ENCODE peak calls at places on chromosomes 16 and 17, in eight cellular contexts. S is BJ, B is A549, R is uterus, P is foreskin fibroblast, I is thoracic aorta, D is bronchial epithelial cell, Q is neural progenitor cell. E is an unnamed sample.

GRCh38 chr17:81688616-81689015 is 4.8 kb downstream of the HGS start:
- DNase-seq in S (no peak), B (no peak), R (no peak), P (no peak), I (no peak), D (no peak), Q (no peak), E (no peak)

GRCh38 chr17:76147211-76148014 is 6.4 kb upstream of the FOXJ1 start:
- DNase-seq in S (no peak), B (no peak), R (no peak), P (peak), I (no peak), D (peak), Q (no peak), E (no peak)

GRCh38 chr17:77657821-77658220 is 300.7 kb upstream of the TNRC6C start:
- DNase-seq in S (no peak), B (no peak), R (no peak), P (no peak), I (no peak), D (no peak), Q (no peak), E (no peak)

GRCh38 chr16:89598199-89598598 is 15.2 kb upstream of the DPEP1 start:
- DNase-seq in S (no peak), B (peak), R (no peak), P (peak), I (no peak), D (no peak), Q (no peak), E (no peak)

GRCh38 chr16:2237552-2238395 is 1.5 kb downstream of the DNASE1L2 start:
- DNase-seq in S (no peak), B (no peak), R (no peak), P (peak), I (no peak), D (no peak), Q (peak), E (no peak)

GRCh38 chr16:2194166-2194834 is 2.1 kb downstream of the CASKIN1 start:
- DNase-seq in S (no peak), B (peak), R (peak), P (peak), I (no peak), D (no peak), Q (peak), E (no peak)

GRCh38 chr16:57486858-57487834 is 853 bp upstream of the DOK4 start:
- DNase-seq in S (no peak), B (no peak), R (no peak), P (no peak), I (no peak), D (no peak), Q (no peak), E (no peak)

GRCh38 chr17:76437467-76438402 is 15.2 kb downstream of the UBE2O start:
- DNase-seq in S (no peak), B (no peak), R (no peak), P (peak), I (no peak), D (no peak), Q (no peak), E (no peak)

GRCh38 chr17:59155439-59156177 is at the start of gene PRR11:
- DNase-seq in S (peak), B (no peak), R (no peak), P (peak), I (peak), D (peak), Q (peak), E (peak)

GRCh38 chr17:73043686-73044581 is 48.6 kb downstream of the SLC39A11 start:
- DNase-seq in S (no peak), B (no peak), R (no peak), P (peak), I (no peak), D (peak), Q (no peak), E (no peak)

GRCh38 chr17:38329808-38330730 is 13.7 kb downstream of the GPR179 start:
- DNase-seq in S (no peak), B (no peak), R (no peak), P (no peak), I (no peak), D (no peak), Q (no peak), E (no peak)

GRCh38 chr16:73390936-73391335 is 343.0 kb upstream of the ZFHX3 start:
- DNase-seq in S (peak), B (no peak), R (no peak), P (no peak), I (no peak), D (no peak), Q (no peak), E (peak)

GRCh38 chr17:21524211-21524591 is 148.0 kb downstream of the KCNJ12 start:
- DNase-seq in S (no peak), B (no peak), R (no peak), P (no peak), I (no peak), D (no peak), Q (no peak), E (peak)

GRCh38 chr17:18187816-18188761 is 4.5 kb downstream of the ALKBH5 start:
- DNase-seq in S (no peak), B (no peak), R (no peak), P (peak), I (no peak), D (no peak), Q (no peak), E (no peak)

GRCh38 chr16:86833136-86833535 is 254.8 kb downstream of the FOXL1 start:
- DNase-seq in S (no peak), B (no peak), R (no peak), P (peak), I (no peak), D (no peak), Q (no peak), E (no peak)

GRCh38 chr17:39800540-39800939 is 62.8 kb downstream of the GRB7 start:
- DNase-seq in S (no peak), B (no peak), R (no peak), P (no peak), I (no peak), D (no peak), Q (no peak), E (no peak)

DNA sequence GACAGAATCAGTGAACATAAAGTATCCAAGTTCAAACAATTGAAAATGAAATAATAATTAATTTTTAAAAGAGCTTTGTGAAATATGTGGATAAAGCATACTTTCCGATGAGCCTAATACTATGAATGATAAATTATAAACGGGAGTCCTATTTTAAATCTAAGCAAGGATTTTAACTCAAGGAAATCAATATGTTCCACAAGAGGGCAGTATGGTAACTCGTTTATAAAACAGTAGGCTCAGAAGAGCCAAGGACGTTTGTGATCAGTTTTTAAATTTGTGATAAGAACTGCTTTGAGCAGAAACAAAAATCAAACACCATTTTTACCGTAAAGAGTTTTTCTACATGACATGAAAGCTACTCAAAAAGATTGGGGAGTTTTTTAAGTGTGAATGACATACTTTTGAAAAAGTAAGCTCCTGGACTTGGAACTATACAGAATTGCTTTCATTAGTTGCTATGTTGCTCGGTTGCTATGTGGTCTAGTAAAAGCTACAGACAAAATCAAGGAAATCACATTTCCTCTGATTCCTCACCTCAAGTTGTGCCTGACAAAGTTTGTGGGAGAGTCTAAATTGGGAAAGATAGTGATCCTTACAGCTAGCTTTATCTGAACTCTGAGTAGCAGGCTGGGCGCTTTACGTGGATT is 11.8 kb upstream of the TEKT1 start:
- DNase-seq in S (no peak), B (peak), R (no peak), P (peak), I (no peak), D (peak), Q (peak), E (peak)
- H3K4me3 ChIP-seq in S (no peak), B (no peak), R (no peak), P (no peak), I (no peak), D (no peak), Q (no peak), E (no peak)

DNA sequence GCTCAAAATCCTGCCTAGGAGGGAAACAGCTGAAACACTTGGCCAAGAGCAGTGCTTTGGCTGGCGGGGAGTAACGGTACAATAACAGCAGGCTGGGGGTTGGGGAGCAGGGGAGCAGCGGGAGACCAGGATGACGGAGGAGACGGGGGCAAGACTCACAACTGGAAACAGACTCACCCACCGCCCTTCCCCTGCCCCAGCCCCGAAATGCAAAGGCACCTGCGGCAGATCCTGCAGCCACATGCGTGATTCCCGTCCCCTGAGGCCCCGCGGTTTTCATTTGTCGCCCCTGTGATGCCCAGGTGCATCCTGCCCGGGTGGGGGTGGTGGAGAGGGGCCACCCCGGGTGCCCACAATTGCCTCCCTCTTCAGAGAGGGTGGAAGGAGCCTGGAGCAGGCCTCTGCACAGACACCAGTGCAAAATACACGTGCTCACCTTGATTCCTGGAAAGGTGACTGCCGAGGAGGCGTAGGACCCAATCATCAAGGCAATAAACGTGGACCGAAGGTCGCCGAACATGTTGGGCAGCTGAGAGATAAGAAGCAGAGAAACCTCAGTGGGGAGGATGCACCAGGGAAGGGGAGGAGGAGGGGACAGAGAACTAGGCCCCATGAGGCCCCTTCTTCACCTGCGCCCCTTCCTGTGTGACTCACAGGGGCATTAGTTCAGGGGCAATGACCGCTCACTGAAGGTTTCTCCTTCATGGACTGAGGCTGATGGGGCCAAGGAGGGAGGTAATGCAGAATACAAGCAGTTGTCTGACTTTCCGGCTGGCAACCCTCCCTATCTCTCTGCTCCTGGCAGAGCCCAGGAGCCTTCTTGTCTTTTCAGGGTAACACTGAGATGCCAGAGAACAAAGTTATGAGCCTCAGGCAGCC is 30.4 kb upstream of the PITPNA start:
- DNase-seq in S (no peak), B (no peak), R (no peak), P (no peak), I (no peak), D (no peak), Q (no peak), E (no peak)
- H3K4me3 ChIP-seq in S (no peak), B (no peak), R (no peak), P (no peak), I (no peak), D (no peak), Q (no peak), E (no peak)

GRCh38 chr17:5055543-5055942 is 20.3 kb upstream of the SLC52A1 start:
- DNase-seq in S (no peak), B (peak), R (no peak), P (no peak), I (no peak), D (no peak), Q (no peak), E (no peak)

GRCh38 chr17:5049314-5049819 is 14.1 kb upstream of the SLC52A1 start:
- DNase-seq in S (no peak), B (no peak), R (no peak), P (peak), I (no peak), D (no peak), Q (no peak), E (no peak)

GRCh38 chr17:5047446-5047845 is 12.2 kb upstream of the SLC52A1 start:
- DNase-seq in S (no peak), B (no peak), R (no peak), P (peak), I (no peak), D (no peak), Q (no peak), E (no peak)

GRCh38 chr17:5045496-5045895 is 10.3 kb upstream of the SLC52A1 start:
- DNase-seq in S (no peak), B (no peak), R (no peak), P (no peak), I (no peak), D (no peak), Q (no peak), E (no peak)

GRCh38 chr17:5050281-5050680 is 15.1 kb upstream of the SLC52A1 start:
- DNase-seq in S (peak), B (no peak), R (peak), P (peak), I (no peak), D (no peak), Q (no peak), E (no peak)
- H3K4me3 ChIP-seq in S (no peak), B (no peak), R (no peak), P (no peak), I (no peak), D (no peak), Q (no peak), E (no peak)

DNA sequence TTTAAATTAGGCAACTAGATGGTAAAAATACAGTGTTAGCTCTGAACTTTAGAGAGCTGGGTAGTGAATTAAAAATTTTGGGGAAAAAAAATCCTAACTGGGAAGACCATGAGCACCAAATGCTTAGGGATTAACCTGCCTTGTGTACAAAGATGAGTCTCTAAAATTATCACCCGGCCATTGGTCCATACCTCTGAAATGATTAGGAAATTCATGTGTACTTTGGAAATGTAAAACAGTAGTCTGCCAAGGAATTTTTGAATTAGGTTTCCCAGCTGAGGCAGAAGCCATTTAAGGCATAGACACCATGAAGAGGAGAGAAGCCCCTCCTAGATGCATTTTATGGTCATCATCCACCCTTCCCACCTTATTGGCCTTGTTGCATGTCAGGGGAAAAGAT is 670.5 kb upstream of the SALL1 start:
- DNase-seq in S (no peak), B (no peak), R (no peak), P (no peak), I (no peak), D (no peak), Q (no peak), E (no peak)
- H3K4me3 ChIP-seq in S (no peak), B (no peak), R (no peak), P (no peak), I (no peak), D (no peak), Q (no peak), E (no peak)

GRCh38 chr16:7057458-7057857 is 275.2 kb upstream of the RBFOX1 start:
- DNase-seq in S (no peak), B (no peak), R (no peak), P (no peak), I (no peak), D (no peak), Q (no peak), E (no peak)

GRCh38 chr16:7055443-7055842 is 277.2 kb upstream of the RBFOX1 start:
- DNase-seq in S (no peak), B (peak), R (no peak), P (no peak), I (no peak), D (no peak), Q (no peak), E (no peak)

GRCh38 chr16:7051586-7052349 is 280.9 kb upstream of the RBFOX1 start:
- DNase-seq in S (no peak), B (no peak), R (no peak), P (no peak), I (no peak), D (no peak), Q (no peak), E (no peak)
- H3K4me3 ChIP-seq in S (no peak), B (no peak), R (no peak), P (no peak), I (no peak), D (no peak), Q (no peak), E (no peak)

GRCh38 chr16:15880909-15881308 is 7.5 kb downstream of the CEP20 start:
- DNase-seq in S (no peak), B (no peak), R (no peak), P (no peak), I (no peak), D (no peak), Q (no peak), E (no peak)
- H3K4me3 ChIP-seq in S (no peak), B (no peak), R (no peak), P (no peak), I (no peak), D (no peak), Q (no peak), E (no peak)